ENCODE peak calls at places on chromosomes 7 and 10, in four cellular contexts. One of them, this sample, is unnamed. For H3K36me3 and H3K4me1, the result is how much of the 10 kb centered on the place peaks cover.

GRCh38 chr10:86958831-86959736 is 685 bp downstream of the SNCG start:
- DNase-seq in lower lobe of right lung: no peak
- DNase-seq in GM23248: peak
- DNase-seq in K562: peak
- DNase-seq in this sample: no peak

GRCh38 chr7:85407401-85407800 is 220.5 kb upstream of the SEMA3D start:
- DNase-seq in lower lobe of right lung: no peak
- DNase-seq in GM23248: no peak
- DNase-seq in K562: no peak
- DNase-seq in this sample: no peak

GRCh38 chr10:103572597-103573321 is 79.3 kb downstream of the NEURL1 start:
- DNase-seq in lower lobe of right lung: no peak
- DNase-seq in GM23248: peak
- DNase-seq in K562: no peak
- DNase-seq in this sample: no peak

GRCh38 chr7:155994253-155994811 is 182.1 kb upstream of the SHH start:
- DNase-seq in lower lobe of right lung: no peak
- DNase-seq in GM23248: no peak
- DNase-seq in K562: no peak
- DNase-seq in this sample: no peak

GRCh38 chr10:125823663-125824251 is 411 bp downstream of the BCCIP start:
- DNase-seq in lower lobe of right lung: no peak
- DNase-seq in GM23248: peak
- DNase-seq in K562: no peak
- DNase-seq in this sample: no peak

GRCh38 chr10:35336084-35336831 is at the start of gene CCNY:
- DNase-seq in lower lobe of right lung: peak
- DNase-seq in GM23248: peak
- DNase-seq in K562: peak
- DNase-seq in this sample: peak

GRCh38 chr7:142885311-142886230 is at the start of gene TRPV6:
- DNase-seq in lower lobe of right lung: peak
- DNase-seq in GM23248: no peak
- DNase-seq in K562: no peak
- DNase-seq in this sample: peak

GRCh38 chr7:6637544-6638229 is 569 bp downstream of the ZNF316 start:
- DNase-seq in lower lobe of right lung: peak
- DNase-seq in GM23248: peak
- DNase-seq in K562: peak
- DNase-seq in this sample: peak

GRCh38 chr10:107163904-107164861 is at the start of gene SORCS1:
- DNase-seq in lower lobe of right lung: no peak
- DNase-seq in GM23248: peak
- DNase-seq in K562: peak
- DNase-seq in this sample: no peak

GRCh38 chr10:67045404-67045803 is 119.6 kb downstream of the LRRTM3 start:
- DNase-seq in lower lobe of right lung: no peak
- DNase-seq in GM23248: no peak
- DNase-seq in K562: no peak
- DNase-seq in this sample: no peak

GRCh38 chr7:108528183-108528712 is 2.3 kb upstream of the PNPLA8 start:
- DNase-seq in lower lobe of right lung: no peak
- DNase-seq in GM23248: no peak
- DNase-seq in K562: no peak
- DNase-seq in this sample: no peak

GRCh38 chr10:76879116-76879706 is 758.4 kb downstream of the KCNMA1 start:
- DNase-seq in lower lobe of right lung: no peak
- DNase-seq in GM23248: no peak
- DNase-seq in K562: no peak
- DNase-seq in this sample: no peak

GRCh38 chr7:1124816-1125602 is 35.0 kb downstream of the ZFAND2A start:
- DNase-seq in lower lobe of right lung: peak
- DNase-seq in GM23248: peak
- DNase-seq in K562: no peak
- DNase-seq in this sample: no peak

GRCh38 chr7:103727982-103728610 is 261.4 kb downstream of the RELN start:
- DNase-seq in lower lobe of right lung: no peak
- DNase-seq in GM23248: no peak
- DNase-seq in K562: no peak
- DNase-seq in this sample: no peak

GRCh38 chr7:70812511-70812910 is 319.4 kb upstream of the GALNT17 start:
- DNase-seq in lower lobe of right lung: no peak
- DNase-seq in GM23248: no peak
- DNase-seq in K562: no peak
- DNase-seq in this sample: no peak

GRCh38 chr10:92047215-92047614 is 123.6 kb downstream of the BTAF1 start:
- DNase-seq in lower lobe of right lung: no peak
- DNase-seq in GM23248: peak
- DNase-seq in K562: no peak
- DNase-seq in this sample: no peak

GRCh38 chr10:43204394-43204942 is 62.4 kb downstream of the RASGEF1A start:
- DNase-seq in lower lobe of right lung: no peak
- DNase-seq in GM23248: no peak
- DNase-seq in K562: no peak
- DNase-seq in this sample: no peak

GRCh38 chr10:125160856-125161569 is 650 bp upstream of the CTBP2 start:
- DNase-seq in lower lobe of right lung: peak
- DNase-seq in GM23248: peak
- DNase-seq in K562: peak
- DNase-seq in this sample: peak

GRCh38 chr10:62577666-62578291 is 203.6 kb downstream of the ZNF365 start:
- DNase-seq in lower lobe of right lung: no peak
- DNase-seq in GM23248: peak
- DNase-seq in K562: no peak
- DNase-seq in this sample: no peak

GRCh38 chr10:13716161-13717071 is 129.7 kb downstream of the PRPF18 start:
- DNase-seq in lower lobe of right lung: no peak
- DNase-seq in GM23248: peak
- DNase-seq in K562: no peak
- DNase-seq in this sample: no peak

GRCh38 chr10:90587081-90587491 is 270.8 kb downstream of the HTR7 start:
- DNase-seq in lower lobe of right lung: no peak
- DNase-seq in GM23248: no peak
- DNase-seq in K562: no peak
- DNase-seq in this sample: no peak

GRCh38 chr7:78542981-78543380 is 744.4 kb downstream of the PHTF2 start:
- DNase-seq in lower lobe of right lung: no peak
- DNase-seq in GM23248: no peak
- DNase-seq in K562: no peak
- DNase-seq in this sample: no peak

GRCh38 chr7:158238616-158239289 is 348.9 kb downstream of the PTPRN2 start:
- DNase-seq in lower lobe of right lung: no peak
- DNase-seq in GM23248: no peak
- DNase-seq in K562: peak
- DNase-seq in this sample: peak

GRCh38 chr10:660980-661890 is 28.2 kb downstream of the DIP2C start:
- DNase-seq in lower lobe of right lung: no peak
- DNase-seq in GM23248: no peak
- DNase-seq in K562: no peak
- DNase-seq in this sample: no peak

GRCh38 chr7:155524018-155524556 is 22.3 kb downstream of the CNPY1 start:
- DNase-seq in lower lobe of right lung: no peak
- DNase-seq in GM23248: no peak
- DNase-seq in K562: no peak
- DNase-seq in this sample: no peak

GRCh38 chr7:4665661-4666060 is 16.4 kb upstream of the FOXK1 start:
- DNase-seq in lower lobe of right lung: no peak
- DNase-seq in GM23248: peak
- DNase-seq in K562: no peak
- DNase-seq in this sample: no peak

GRCh38 chr7:79452495-79453265 is 787 bp downstream of the MAGI2 start:
- DNase-seq in lower lobe of right lung: peak
- DNase-seq in GM23248: peak
- DNase-seq in K562: no peak
- DNase-seq in this sample: peak

GRCh38 chr10:59240581-59241183 is 64.2 kb downstream of the PHYHIPL start:
- DNase-seq in lower lobe of right lung: no peak
- DNase-seq in GM23248: peak
- DNase-seq in K562: peak
- DNase-seq in this sample: no peak

GRCh38 chr7:133572087-133572486 is 319.2 kb downstream of the EXOC4 start:
- DNase-seq in lower lobe of right lung: no peak
- DNase-seq in GM23248: peak
- DNase-seq in K562: no peak
- DNase-seq in this sample: no peak

GRCh38 chr7:133573554-133574265 is 320.8 kb downstream of the EXOC4 start:
- DNase-seq in lower lobe of right lung: no peak
- DNase-seq in GM23248: no peak
- DNase-seq in K562: no peak
- DNase-seq in this sample: no peak

GRCh38 chr7:133576769-133577168 is 323.9 kb downstream of the EXOC4 start:
- DNase-seq in lower lobe of right lung: no peak
- DNase-seq in GM23248: no peak
- DNase-seq in K562: no peak
- DNase-seq in this sample: no peak

GRCh38 chr7:133572853-133573252 is 320.0 kb downstream of the EXOC4 start:
- DNase-seq in lower lobe of right lung: no peak
- DNase-seq in GM23248: no peak
- DNase-seq in K562: no peak
- DNase-seq in this sample: no peak

GRCh38 chr7:133575726-133576125 is 322.8 kb downstream of the EXOC4 start:
- DNase-seq in lower lobe of right lung: no peak
- DNase-seq in GM23248: peak
- DNase-seq in K562: no peak
- DNase-seq in this sample: no peak
- H3K36me3 ChIP-seq in lower lobe of right lung: under half
- H3K36me3 ChIP-seq in GM23248: under half
- H3K36me3 ChIP-seq in K562: under half
- H3K36me3 ChIP-seq in this sample: under half

GRCh38 chr10:119396709-119397071 is 145.8 kb downstream of the RGS10 start:
- DNase-seq in lower lobe of right lung: no peak
- DNase-seq in GM23248: no peak
- DNase-seq in K562: no peak
- DNase-seq in this sample: no peak
- H3K4me1 ChIP-seq in lower lobe of right lung: under half
- H3K4me1 ChIP-seq in GM23248: under half
- H3K4me1 ChIP-seq in K562: under half
- H3K4me1 ChIP-seq in this sample: under half

DNA sequence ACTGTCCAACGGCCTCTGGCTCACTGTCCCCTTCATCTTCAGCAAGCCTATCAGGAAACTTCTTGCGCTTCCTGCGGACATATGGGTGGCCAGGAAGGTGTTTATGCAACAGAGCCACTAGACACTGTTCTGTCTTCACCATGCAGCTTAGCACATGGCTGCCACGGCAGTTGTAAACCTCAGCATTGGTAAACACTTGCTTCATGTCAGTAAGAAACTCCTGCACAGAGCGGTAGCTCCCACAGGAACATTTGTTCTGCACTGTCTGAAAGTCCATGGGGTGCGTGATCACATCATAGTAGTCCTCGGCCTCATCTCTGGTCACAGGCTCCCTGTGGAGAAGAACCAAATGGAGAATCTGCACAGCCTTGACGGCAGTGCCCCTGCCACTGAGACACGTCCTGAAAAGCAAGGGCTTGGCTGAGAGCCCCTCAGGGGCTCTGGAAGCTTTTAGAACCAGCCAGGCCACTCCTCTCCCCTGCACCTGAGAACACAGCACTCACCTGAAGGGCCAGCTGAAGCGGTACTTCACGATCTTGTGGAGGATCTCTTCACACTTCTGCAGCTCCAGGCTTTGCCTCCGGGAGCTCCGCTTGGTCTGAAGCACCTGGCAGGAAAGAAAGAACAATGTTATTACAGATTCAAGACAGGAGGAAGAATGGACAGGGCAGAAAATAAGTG is 8.8 kb downstream of the FZD9 start:
- DNase-seq in lower lobe of right lung: peak
- DNase-seq in GM23248: no peak
- DNase-seq in K562: no peak
- DNase-seq in this sample: no peak
- H3K36me3 ChIP-seq in lower lobe of right lung: half or more
- H3K36me3 ChIP-seq in GM23248: half or more
- H3K36me3 ChIP-seq in K562: half or more
- H3K36me3 ChIP-seq in this sample: under half

GRCh38 chr7:139735912-139736595 is 41.7 kb downstream of the HIPK2 start:
- DNase-seq in lower lobe of right lung: no peak
- DNase-seq in GM23248: no peak
- DNase-seq in K562: no peak
- DNase-seq in this sample: no peak

GRCh38 chr7:139738772-139739171 is 39.0 kb downstream of the HIPK2 start:
- DNase-seq in lower lobe of right lung: no peak
- DNase-seq in GM23248: no peak
- DNase-seq in K562: no peak
- DNase-seq in this sample: no peak

GRCh38 chr7:139735466-139735865 is 42.3 kb downstream of the HIPK2 start:
- DNase-seq in lower lobe of right lung: no peak
- DNase-seq in GM23248: no peak
- DNase-seq in K562: no peak
- DNase-seq in this sample: no peak

GRCh38 chr7:139738101-139738489 is 39.7 kb downstream of the HIPK2 start:
- DNase-seq in lower lobe of right lung: no peak
- DNase-seq in GM23248: peak
- DNase-seq in K562: no peak
- DNase-seq in this sample: no peak

GRCh38 chr7:139737221-139738100 is 40.3 kb downstream of the HIPK2 start:
- DNase-seq in lower lobe of right lung: no peak
- DNase-seq in GM23248: peak
- DNase-seq in K562: no peak
- DNase-seq in this sample: no peak
- H3K4me1 ChIP-seq in lower lobe of right lung: half or more
- H3K4me1 ChIP-seq in GM23248: half or more
- H3K4me1 ChIP-seq in K562: under half
- H3K4me1 ChIP-seq in this sample: half or more